ENCODE peak calls at places on chromosomes 1 and 21, in ten cellular contexts. A, O, D, M, W, R, J, N, L and F are unnamed samples.

GRCh38 chr1:91700771-91701493 is 185.0 kb downstream of the TGFBR3 start:
- DNase-seq in N (no peak), M (no peak), A (no peak), L (peak; percentile 32), W (no peak), J (no peak), D (no peak), O (no peak), R (no peak), F (peak; percentile 46)

GRCh38 chr1:76511226-76511625 is 356.1 kb upstream of the ST6GALNAC5 start:
- DNase-seq in L (no peak), M (no peak), W (no peak), O (no peak), A (no peak), R (no peak), J (no peak), D (no peak), N (no peak), F (no peak)

GRCh38 chr1:50308883-50309282 is 114.4 kb downstream of the DMRTA2 start:
- DNase-seq in R (peak; percentile 49), J (no peak), L (peak; percentile 24), W (no peak), N (peak; percentile 40), D (no peak), A (peak; percentile 56), M (peak; percentile 49), O (no peak), F (no peak)

GRCh38 chr1:9473032-9473792 is 66.1 kb upstream of the SLC25A33 start:
- DNase-seq in A (no peak), N (peak; percentile 81), D (peak; percentile 71), J (peak; percentile 72), W (peak; percentile 90), R (peak; percentile 10), O (peak; percentile 75), L (peak; percentile 94), M (peak; percentile 98), F (peak; percentile 91)

GRCh38 chr1:61743716-61744620 is 1.7 kb downstream of the PATJ start:
- DNase-seq in O (no peak), L (peak; percentile 27), J (no peak), M (no peak), A (no peak), R (no peak), W (no peak), D (no peak), N (no peak), F (no peak)

GRCh38 chr1:231631717-231632116 is 5.1 kb downstream of the DISC1 start:
- DNase-seq in D (no peak), R (no peak), A (no peak), W (no peak), O (no peak), L (no peak), N (no peak), J (no peak), M (no peak), F (no peak)

GRCh38 chr1:171140466-171140865 is 44.6 kb upstream of the FMO2 start:
- DNase-seq in O (no peak), M (no peak), R (no peak), J (peak; percentile 46), N (peak; percentile 60), D (no peak), L (no peak), A (no peak), W (peak; percentile 49), F (no peak)

GRCh38 chr1:152096931-152097330 is 8.1 kb upstream of the TCHHL1 start:
- DNase-seq in O (no peak), W (no peak), J (no peak), D (no peak), L (no peak), M (no peak), R (no peak), N (no peak), A (no peak), F (no peak)

GRCh38 chr1:218878369-218878768 is 295.3 kb upstream of the LYPLAL1 start:
- DNase-seq in L (no peak), J (no peak), R (no peak), A (no peak), W (no peak), D (no peak), M (no peak), N (no peak), O (no peak), F (peak; percentile 8)

GRCh38 chr21:37165606-37166005 is 92.6 kb downstream of the TTC3 start:
- DNase-seq in D (no peak), N (no peak), R (no peak), L (no peak), W (no peak), M (no peak), O (peak; percentile 13), J (no peak), A (no peak), F (peak; percentile 49)

GRCh38 chr1:109821221-109821669 is 57.5 kb upstream of the EPS8L3 start:
- DNase-seq in A (no peak), J (no peak), M (peak; percentile 82), N (peak; percentile 69), L (peak; percentile 82), R (peak; percentile 59), D (no peak), W (peak; percentile 46), O (peak; percentile 96), F (peak; percentile 97)

GRCh38 chr21:45226540-45227326 is 61.0 kb downstream of the POFUT2 start:
- DNase-seq in J (no peak), R (no peak), N (no peak), A (no peak), O (no peak), W (no peak), M (no peak), L (no peak), D (no peak), F (no peak)

GRCh38 chr1:3461934-3462275 is 7.4 kb downstream of the ARHGEF16 start:
- DNase-seq in W (no peak), R (no peak), M (no peak), L (no peak), N (peak; percentile 17), D (no peak), J (peak; percentile 11), A (no peak), O (no peak), F (no peak)

GRCh38 chr1:161019767-161020572 is 982 bp downstream of the F11R start:
- DNase-seq in A (no peak), L (no peak), O (no peak), M (peak; percentile 73), W (no peak), N (no peak), D (no peak), R (no peak), J (no peak), F (peak; percentile 18)

DNA sequence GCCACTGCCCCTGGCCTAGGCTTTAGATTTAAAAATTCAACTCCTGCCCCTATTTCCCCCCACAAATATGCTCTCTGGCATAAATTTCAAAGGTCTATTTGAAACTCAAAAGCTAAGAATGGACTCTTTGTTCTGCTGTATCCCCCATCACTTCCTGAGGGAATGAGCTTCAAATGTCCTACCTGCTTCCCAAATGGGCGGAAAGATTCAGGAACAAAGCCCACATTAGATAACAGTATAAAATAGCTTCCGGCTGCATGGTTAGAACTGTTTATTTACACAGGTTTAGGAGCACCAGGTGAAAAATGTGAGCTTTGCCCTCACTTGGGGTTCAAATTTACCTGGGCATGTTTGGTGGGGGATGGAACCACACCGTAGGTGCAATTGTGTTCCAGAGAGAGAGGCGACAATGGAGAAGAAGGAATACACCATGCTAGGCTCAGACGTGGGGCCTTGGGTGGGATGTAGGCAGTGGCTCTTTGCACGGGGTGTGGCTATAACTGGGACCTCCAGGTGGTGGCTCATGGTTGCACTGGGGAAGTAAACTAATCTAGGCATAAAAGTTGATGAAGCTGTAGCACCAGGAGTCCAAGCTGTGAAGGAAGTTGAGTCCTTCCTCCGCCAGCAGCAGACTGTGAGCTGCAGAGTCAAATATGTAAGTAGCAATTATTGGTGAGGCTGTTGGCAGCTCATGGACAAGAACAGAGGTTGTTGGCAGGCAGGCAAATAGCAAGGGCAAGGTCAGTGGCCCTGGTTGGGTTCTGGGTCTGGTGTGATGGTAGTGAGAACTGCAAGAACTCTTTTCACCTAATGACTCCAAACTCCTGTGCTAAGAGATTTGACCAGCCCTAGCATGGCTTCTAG is 41.5 kb upstream of the SRSF10 start:
- DNase-seq in D (peak; percentile 63), W (no peak), A (no peak), O (no peak), L (no peak), J (peak; percentile 31), M (no peak), R (no peak), N (peak; percentile 54), F (peak; percentile 21)
- TF ChIP-seq CTCF in D (no peak), W (no peak), A (no peak), O (no peak), L (no peak), J (no peak), M (no peak), R (no peak), N (no peak), F (no peak)

GRCh38 chr1:1922782-1923680 is 4.0 kb upstream of the TMEM52 start:
- DNase-seq in R (no peak), O (no peak), A (no peak), J (no peak), M (no peak), L (no peak), N (peak; percentile 25), W (no peak), D (peak; percentile 82), F (no peak)
- TF ChIP-seq CTCF in R (no peak), O (no peak), A (no peak), J (no peak), M (no peak), L (no peak), N (no peak), W (no peak), D (no peak), F (no peak)

GRCh38 chr1:156608036-156608674 is 6.9 kb upstream of the GPATCH4 start:
- DNase-seq in O (peak; percentile 34), R (peak; percentile 64), D (no peak), W (peak; percentile 69), J (no peak), L (peak; percentile 69), A (peak; percentile 69), N (peak; percentile 41), M (peak; percentile 57), F (peak; percentile 86)

DNA sequence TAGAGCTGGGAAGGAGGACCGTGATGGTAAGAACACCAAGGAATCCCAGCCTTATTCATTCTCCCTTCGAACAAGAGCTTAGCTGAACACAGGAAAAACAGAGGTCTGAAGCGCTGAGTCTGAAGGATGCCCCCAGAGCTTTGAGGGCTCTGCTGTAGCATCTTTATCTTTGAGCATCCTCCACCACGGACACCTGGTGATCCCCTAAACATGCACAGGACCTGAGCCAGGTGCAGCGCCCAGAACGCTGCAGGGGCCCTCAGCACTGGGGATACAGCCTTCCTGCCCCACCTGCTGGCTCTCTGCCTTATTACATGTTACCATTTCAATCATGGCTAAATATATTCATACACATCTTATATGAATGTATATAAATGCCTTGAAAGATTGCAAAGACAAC is 7.7 kb upstream of the GPATCH4 start:
- DNase-seq in J (no peak), R (peak; percentile 78), N (no peak), O (no peak), A (peak; percentile 60), D (no peak), L (no peak), M (peak; percentile 58), W (no peak), F (no peak)
- TF ChIP-seq CTCF in J (peak; percentile 40), R (peak; percentile 78), N (no peak), O (peak; percentile 55), A (peak; percentile 58), D (peak; percentile 49), L (peak; percentile 80), M (peak; percentile 71), W (no peak), F (peak; percentile 60)

DNA sequence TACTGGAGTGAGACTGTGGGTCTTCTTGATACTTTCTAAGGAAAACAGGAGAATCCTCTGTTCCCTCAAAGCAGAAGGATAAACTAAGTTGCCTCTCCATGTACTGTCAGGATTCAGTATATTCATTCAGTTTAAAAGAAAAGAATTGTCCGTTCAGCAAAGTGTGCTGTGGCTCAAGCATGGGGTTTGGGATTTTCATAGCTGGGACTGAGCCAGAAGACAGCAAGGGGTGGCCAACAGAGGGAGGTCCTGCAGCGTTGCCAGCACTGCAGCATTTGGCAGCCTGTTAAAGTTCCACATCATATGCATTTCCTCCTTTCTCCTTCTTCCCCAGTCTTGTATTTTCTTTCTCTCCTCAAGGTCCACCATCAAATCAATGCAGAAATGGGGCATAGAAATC is 75.1 kb downstream of the DTL start:
- DNase-seq in N (peak; percentile 46), D (no peak), W (no peak), R (no peak), J (peak; percentile 24), O (no peak), M (no peak), A (no peak), L (no peak), F (peak; percentile 52)
- TF ChIP-seq CTCF in N (no peak), D (no peak), W (no peak), R (no peak), J (no peak), O (peak; percentile 24), M (no peak), A (no peak), L (peak; percentile 48), F (no peak)